ENCODE peak calls at places on chromosomes 13 and 19, in nine cellular contexts. A, Q, Z, P, Y, B, F, S and E are unnamed samples.

GRCh38 chr13:79317856-79318255 is 88.2 kb downstream of the RBM26 start:
- DNase-seq in A (no peak), Q (no peak), Z (no peak), P (no peak), Y (no peak), B (no peak), F (no peak), S (no peak), E (no peak)

GRCh38 chr19:52687658-52688057 is 47.2 kb downstream of the ZNF611 start:
- DNase-seq in A (no peak), Q (no peak), Z (no peak), P (no peak), Y (no peak), B (no peak), F (no peak), S (no peak), E (no peak)

GRCh38 chr13:41456768-41457588 is at the start of gene RGCC:
- DNase-seq in A (peak; percentile 30), Q (peak; percentile 83), Z (peak; percentile 83), P (peak; percentile 83), Y (no peak), B (peak; percentile 92), F (peak; percentile 29), S (peak; percentile 75), E (peak; percentile 50)

GRCh38 chr13:70668983-70669382 is 560.7 kb upstream of the KLHL1 start:
- DNase-seq in A (no peak), Q (no peak), Z (no peak), P (no peak), Y (no peak), B (no peak), F (no peak), S (no peak), E (no peak)

GRCh38 chr13:46211116-46211515 is 612 bp upstream of the LRRC63 start:
- DNase-seq in A (no peak), Q (no peak), Z (no peak), P (no peak), Y (no peak), B (peak; percentile 70), F (no peak), S (peak; percentile 6), E (peak; percentile 17)

GRCh38 chr13:24460256-24460655 is 52.3 kb downstream of the PARP4 start:
- DNase-seq in A (no peak), Q (no peak), Z (no peak), P (no peak), Y (no peak), B (no peak), F (no peak), S (no peak), E (no peak)

GRCh38 chr19:948842-949496 is 23.1 kb downstream of the ARID3A start:
- DNase-seq in A (no peak), Q (no peak), Z (no peak), P (no peak), Y (no peak), B (no peak), F (no peak), S (peak; percentile 22), E (no peak)

GRCh38 chr19:45815501-45816216 is 551 bp upstream of the RSPH6A start:
- DNase-seq in A (no peak), Q (no peak), Z (no peak), P (no peak), Y (no peak), B (no peak), F (no peak), S (no peak), E (no peak)

GRCh38 chr13:99980201-99981114 is 1.1 kb upstream of the ZIC2 start:
- DNase-seq in A (peak; percentile 35), Q (peak; percentile 67), Z (peak; percentile 69), P (no peak), Y (peak; percentile 31), B (peak; percentile 48), F (no peak), S (peak; percentile 64), E (peak; percentile 85)

GRCh38 chr13:75480691-75481175 is 1.2 kb downstream of the TBC1D4 start:
- DNase-seq in A (peak; percentile 61), Q (peak; percentile 56), Z (peak; percentile 45), P (no peak), Y (no peak), B (peak; percentile 9), F (peak; percentile 40), S (peak; percentile 38), E (peak; percentile 43)

GRCh38 chr13:41061914-41062837 is 867 bp downstream of the WBP4 start:
- DNase-seq in A (no peak), Q (no peak), Z (no peak), P (no peak), Y (peak; percentile 72), B (peak; percentile 50), F (peak; percentile 75), S (no peak), E (peak; percentile 39)

GRCh38 chr13:97318532-97318931 is 96.4 kb downstream of the MBNL2 start:
- DNase-seq in A (no peak), Q (no peak), Z (no peak), P (no peak), Y (no peak), B (no peak), F (no peak), S (peak; percentile 15), E (no peak)

GRCh38 chr13:99970761-99971575 is 599 bp downstream of the ZIC5 start:
- DNase-seq in A (no peak), Q (no peak), Z (no peak), P (no peak), Y (no peak), B (peak; percentile 19), F (no peak), S (no peak), E (no peak)

GRCh38 chr13:98508280-98509074 is 68.4 kb downstream of the STK24 start:
- DNase-seq in A (no peak), Q (no peak), Z (no peak), P (no peak), Y (peak; percentile 86), B (no peak), F (peak; percentile 96), S (no peak), E (no peak)

GRCh38 chr19:1264801-1265610 is 4.1 kb upstream of the CIRBP start:
- DNase-seq in A (peak; percentile 89), Q (peak; percentile 84), Z (peak; percentile 86), P (no peak), Y (peak; percentile 73), B (no peak), F (peak; percentile 72), S (peak; percentile 69), E (no peak)

GRCh38 chr13:23583491-23583890 is 13.3 kb downstream of the TNFRSF19 start:
- DNase-seq in A (no peak), Q (no peak), Z (no peak), P (no peak), Y (no peak), B (no peak), F (no peak), S (no peak), E (no peak)